ENCODE peak calls at places on chromosomes 7 and 10, in ten cellular contexts. Y, T, E, I, R, L, O, P, H and A are unnamed samples.

GRCh38 chr7:128402346-128402745 is 7.4 kb downstream of the IMPDH1 start:
- DNase-seq in Y (no peak), T (no peak), E (no peak), I (no peak), R (no peak), L (no peak), O (no peak), P (no peak), H (no peak), A (no peak)

GRCh38 chr7:16062269-16062668 is 359.1 kb downstream of the CRPPA start:
- DNase-seq in Y (no peak), T (peak; percentile 58), E (peak; percentile 77), I (no peak), R (no peak), L (peak; percentile 50), O (no peak), P (peak; percentile 70), H (no peak), A (no peak)

GRCh38 chr7:74013539-74014272 is 14.3 kb upstream of the ELN start:
- DNase-seq in Y (no peak), T (no peak), E (no peak), I (no peak), R (peak; percentile 66), L (no peak), O (no peak), P (no peak), H (no peak), A (no peak)

GRCh38 chr7:67593807-67594206 is 597.2 kb downstream of the TYW1 start:
- DNase-seq in Y (no peak), T (no peak), E (no peak), I (no peak), R (no peak), L (no peak), O (no peak), P (no peak), H (no peak), A (no peak)

GRCh38 chr7:151875862-151876111 is 1.1 kb downstream of the PRKAG2 start:
- DNase-seq in Y (no peak), T (peak; percentile 9), E (no peak), I (no peak), R (no peak), L (no peak), O (no peak), P (peak; percentile 66), H (no peak), A (peak; percentile 59)

GRCh38 chr10:88066876-88067275 is 203.5 kb downstream of the PTEN start:
- DNase-seq in Y (no peak), T (no peak), E (no peak), I (no peak), R (no peak), L (no peak), O (peak; percentile 57), P (no peak), H (no peak), A (no peak)

GRCh38 chr7:158275711-158276413 is 311.8 kb downstream of the PTPRN2 start:
- DNase-seq in Y (no peak), T (no peak), E (no peak), I (no peak), R (no peak), L (no peak), O (peak; percentile 70), P (no peak), H (no peak), A (no peak)

GRCh38 chr10:1050555-1050954 is 1.6 kb upstream of the IDI1 start:
- DNase-seq in Y (no peak), T (no peak), E (no peak), I (no peak), R (no peak), L (no peak), O (no peak), P (no peak), H (no peak), A (peak; percentile 35)

GRCh38 chr7:23418046-23418445 is 52.2 kb downstream of the IGF2BP3 start:
- DNase-seq in Y (no peak), T (peak; percentile 10), E (no peak), I (no peak), R (no peak), L (no peak), O (no peak), P (peak; percentile 70), H (no peak), A (no peak)

GRCh38 chr10:111475720-111476119 is 398.9 kb downstream of the ADRA2A start:
- DNase-seq in Y (no peak), T (peak; percentile 39), E (peak; percentile 14), I (no peak), R (no peak), L (no peak), O (no peak), P (no peak), H (peak; percentile 1), A (no peak)

GRCh38 chr10:18043607-18044006 is 91.9 kb downstream of the SLC39A12 start:
- DNase-seq in Y (no peak), T (no peak), E (no peak), I (no peak), R (no peak), L (no peak), O (no peak), P (no peak), H (no peak), A (no peak)

GRCh38 chr10:133279266-133279960 is 2.7 kb upstream of the ADAM8 start:
- DNase-seq in Y (no peak), T (no peak), E (no peak), I (no peak), R (no peak), L (no peak), O (no peak), P (no peak), H (no peak), A (no peak)

GRCh38 chr7:92754756-92755581 is 81.4 kb downstream of the CDK6 start:
- DNase-seq in Y (no peak), T (no peak), E (no peak), I (no peak), R (peak; percentile 80), L (no peak), O (no peak), P (no peak), H (no peak), A (no peak)

GRCh38 chr7:139763330-139763729 is 14.5 kb downstream of the HIPK2 start:
- DNase-seq in Y (no peak), T (peak; percentile 41), E (no peak), I (no peak), R (no peak), L (no peak), O (no peak), P (peak; percentile 52), H (no peak), A (no peak)

GRCh38 chr10:34157501-34157900 is 657.6 kb downstream of the PARD3 start:
- DNase-seq in Y (no peak), T (peak; percentile 60), E (no peak), I (no peak), R (no peak), L (no peak), O (no peak), P (no peak), H (no peak), A (no peak)